ENCODE peak calls at places on chromosomes 13 and 19, in eight cellular contexts. U, D, T, L, X, R, H and G are unnamed samples.

GRCh38 chr19:54478677-54479266 is 5.7 kb upstream of the CDC42EP5 start:
- DNase-seq in U (no peak), D (peak), T (no peak), L (peak), X (no peak), R (no peak), H (no peak), G (no peak)

GRCh38 chr13:103694033-103694432 is 627.8 kb upstream of the SLC10A2 start:
- DNase-seq in U (no peak), D (no peak), T (no peak), L (no peak), X (no peak), R (no peak), H (no peak), G (no peak)

GRCh38 chr13:32165791-32166190 is 134.2 kb downstream of the FRY start:
- DNase-seq in U (no peak), D (no peak), T (no peak), L (no peak), X (no peak), R (no peak), H (no peak), G (no peak)

GRCh38 chr19:13260883-13261653 is 110.9 kb downstream of the IER2 start:
- DNase-seq in U (peak), D (peak), T (no peak), L (no peak), X (no peak), R (no peak), H (no peak), G (peak)

GRCh38 chr19:45107621-45108170 is 14.7 kb downstream of the PPP1R37 start:
- DNase-seq in U (no peak), D (no peak), T (no peak), L (no peak), X (no peak), R (no peak), H (no peak), G (no peak)

GRCh38 chr13:114010401-114011101 is 36.7 kb upstream of the C13orf46 start:
- DNase-seq in U (no peak), D (no peak), T (no peak), L (no peak), X (no peak), R (no peak), H (no peak), G (no peak)

GRCh38 chr19:7515471-7516226 is at the start of gene ZNF358:
- DNase-seq in U (peak), D (peak), T (no peak), L (peak), X (peak), R (peak), H (no peak), G (no peak)

GRCh38 chr13:28707629-28708427 is 10.9 kb downstream of the SLC46A3 start:
- DNase-seq in U (no peak), D (peak), T (no peak), L (no peak), X (peak), R (no peak), H (no peak), G (no peak)

GRCh38 chr13:107864543-107865460 is 350.5 kb downstream of the LIG4 start:
- DNase-seq in U (no peak), D (peak), T (no peak), L (peak), X (peak), R (peak), H (no peak), G (peak)

GRCh38 chr19:28961772-28962500 is 251.0 kb downstream of the UQCRFS1 start:
- DNase-seq in U (no peak), D (peak), T (no peak), L (no peak), X (no peak), R (no peak), H (no peak), G (no peak)

GRCh38 chr13:31200636-31200970 is 828 bp downstream of the B3GLCT start:
- DNase-seq in U (no peak), D (peak), T (peak), L (no peak), X (no peak), R (peak), H (no peak), G (no peak)

GRCh38 chr19:51607077-51607476 is 23.1 kb downstream of the SIGLEC5 start:
- DNase-seq in U (peak), D (no peak), T (no peak), L (no peak), X (no peak), R (no peak), H (no peak), G (no peak)

GRCh38 chr19:18677156-18677555 is 6.3 kb upstream of the CRTC1 start:
- DNase-seq in U (no peak), D (no peak), T (no peak), L (no peak), X (no peak), R (no peak), H (no peak), G (no peak)

GRCh38 chr19:16435238-16435911 is 36.4 kb downstream of the EPS15L1 start:
- DNase-seq in U (no peak), D (peak), T (no peak), L (no peak), X (peak), R (no peak), H (no peak), G (no peak)

GRCh38 chr19:56333506-56333905 is 18.9 kb upstream of the ZSCAN5A start:
- DNase-seq in U (no peak), D (peak), T (peak), L (peak), X (no peak), R (peak), H (no peak), G (peak)

GRCh38 chr19:41298327-41298964 is 11.5 kb upstream of the CCDC97 start:
- DNase-seq in U (no peak), D (peak), T (peak), L (no peak), X (peak), R (no peak), H (no peak), G (no peak)

GRCh38 chr13:36275190-36276002 is 22.2 kb downstream of the CCDC169 start:
- DNase-seq in U (no peak), D (peak), T (no peak), L (peak), X (peak), R (no peak), H (no peak), G (no peak)

GRCh38 chr19:39997595-39998216 is 846 bp downstream of the ZNF546 start:
- DNase-seq in U (no peak), D (no peak), T (no peak), L (no peak), X (no peak), R (no peak), H (no peak), G (no peak)